ENCODE peak calls at places on chromosomes 12 and 14, in five cellular contexts. R, D, Q, J and Y are unnamed samples.

GRCh38 chr14:105315211-105315721 is 718 bp downstream of the PACS2 start:
- DNase-seq in R (no peak), D (peak), Q (peak), J (no peak), Y (peak)

GRCh38 chr12:64733857-64734256 is 25.3 kb downstream of the GNS start:
- DNase-seq in Q (peak), R (no peak), D (peak), J (peak), Y (peak)

GRCh38 chr12:6552140-6552551 is 3.7 kb downstream of the IFFO1 start:
- DNase-seq in Q (peak), J (no peak), R (no peak), D (no peak), Y (peak)

GRCh38 chr14:68987653-68988036 is 8.5 kb upstream of the ACTN1 start:
- DNase-seq in J (no peak), R (no peak), D (no peak), Q (peak), Y (peak)

GRCh38 chr12:57370084-57370483 is 60.8 kb downstream of the R3HDM2 start:
- DNase-seq in D (no peak), J (no peak), R (no peak), Q (no peak), Y (no peak)

GRCh38 chr14:54420478-54421116 is 20.6 kb downstream of the CNIH1 start:
- DNase-seq in Q (peak), J (peak), R (peak), D (peak), Y (peak)

GRCh38 chr14:58100735-58101368 is 51.2 kb downstream of the ARMH4 start:
- DNase-seq in D (peak), J (no peak), R (peak), Q (peak), Y (peak)

GRCh38 chr12:103852498-103852992 is 11.5 kb upstream of the NT5DC3 start:
- DNase-seq in D (peak), R (peak), J (no peak), Q (no peak), Y (no peak)

GRCh38 chr12:107079172-107080011 is 14.0 kb downstream of the CRY1 start:
- DNase-seq in J (no peak), Q (peak), D (peak), R (peak), Y (peak)

GRCh38 chr14:105248368-105249174 is at the start of gene BTBD6:
- DNase-seq in Q (peak), D (peak), R (peak), J (no peak), Y (peak)

GRCh38 chr12:30564394-30564793 is 131.3 kb downstream of the IPO8 start:
- DNase-seq in J (no peak), R (no peak), D (no peak), Q (no peak), Y (no peak)

GRCh38 chr14:26255213-26255612 is 342.6 kb downstream of the NOVA1 start:
- DNase-seq in R (peak), D (peak), J (no peak), Q (no peak), Y (no peak)

GRCh38 chr14:76201162-76201561 is 49.4 kb downstream of the GPATCH2L start:
- DNase-seq in D (peak), J (no peak), Q (peak), R (peak), Y (peak)

GRCh38 chr12:44696542-44696941 is 179.6 kb downstream of the NELL2 start:
- DNase-seq in R (peak), D (peak), J (no peak), Q (peak), Y (peak)

GRCh38 chr12:57474430-57474829 is 5.2 kb downstream of the ARHGAP9 start:
- DNase-seq in Q (no peak), D (no peak), J (no peak), R (no peak), Y (no peak)

GRCh38 chr12:75960086-75960910 is 71.3 kb downstream of the PHLDA1 start:
- DNase-seq in R (no peak), J (no peak), Q (no peak), D (peak), Y (peak)

GRCh38 chr12:117590999-117591398 is 229.6 kb upstream of the NOS1 start:
- DNase-seq in J (no peak), Q (no peak), R (no peak), D (no peak), Y (no peak)

GRCh38 chr14:101256266-101256665 is 305.0 kb upstream of the DIO3 start:
- DNase-seq in J (no peak), D (no peak), R (no peak), Q (no peak), Y (no peak)

GRCh38 chr12:9133243-9133938 is 17.7 kb upstream of the A2M start:
- DNase-seq in R (peak), D (no peak), Q (no peak), J (no peak), Y (no peak)

GRCh38 chr12:52655720-52656124 is 3.7 kb upstream of the KRT2 start:
- DNase-seq in J (no peak), Q (no peak), R (no peak), D (peak), Y (peak)

GRCh38 chr14:74257078-74257987 is 18.1 kb downstream of the VSX2 start:
- DNase-seq in J (peak), D (peak), Q (peak), R (no peak), Y (peak)

GRCh38 chr12:100741084-100741711 is 53.4 kb upstream of the ANO4 start:
- DNase-seq in Q (peak), D (peak), R (peak), J (no peak), Y (peak)

GRCh38 chr14:75371297-75371696 is 56.5 kb upstream of the JDP2 start:
- DNase-seq in R (no peak), J (no peak), D (no peak), Q (no peak), Y (no peak)

GRCh38 chr14:97602438-97603117 is 805.4 kb downstream of the VRK1 start:
- DNase-seq in Q (no peak), J (no peak), R (no peak), D (no peak), Y (no peak)

GRCh38 chr12:49346659-49347306 is at the start of gene DNAJC22:
- DNase-seq in J (no peak), Q (no peak), D (no peak), R (no peak), Y (peak)

GRCh38 chr14:101814869-101815268 is 53.4 kb downstream of the PPP2R5C start:
- DNase-seq in Q (no peak), R (no peak), J (no peak), D (no peak), Y (no peak)

GRCh38 chr12:46005151-46005797 is 14.9 kb upstream of the SCAF11 start:
- DNase-seq in D (no peak), J (no peak), R (no peak), Q (no peak), Y (peak)

GRCh38 chr12:133217219-133217618 is 18.5 kb downstream of the ANHX start:
- DNase-seq in R (no peak), Q (no peak), D (no peak), J (no peak), Y (no peak)

GRCh38 chr12:4444031-4444430 is 1.6 kb downstream of the FGF6 start:
- DNase-seq in D (no peak), Q (no peak), R (no peak), J (no peak), Y (no peak)